ENCODE peak calls at places on chromosomes 3 and 15, in six cellular contexts. V is K562, T is upper lobe of left lung, D is GM12878, S is A549, X is HepG2. O is an unnamed sample.

GRCh38 chr3:138404121-138404520 is 30.3 kb upstream of the ESYT3 start:
- ATAC-seq in V (no peak), T (no peak), D (no peak), S (no peak), X (no peak), O (peak)

GRCh38 chr15:59262316-59262715 is 55.7 kb downstream of the LDHAL6B start:
- ATAC-seq in V (no peak), T (no peak), D (no peak), S (no peak), X (no peak), O (no peak)

GRCh38 chr3:149020196-149020838 is 29.0 kb downstream of the GYG1 start:
- ATAC-seq in V (no peak), T (no peak), D (no peak), S (no peak), X (no peak), O (no peak)

GRCh38 chr3:111227216-111227615 is 155.6 kb downstream of the NECTIN3 start:
- ATAC-seq in V (no peak), T (no peak), D (no peak), S (no peak), X (no peak), O (no peak)

GRCh38 chr15:57607570-57608000 is 15.9 kb downstream of the MYZAP start:
- ATAC-seq in V (no peak), T (peak), D (no peak), S (peak), X (peak), O (peak)

GRCh38 chr15:41048397-41048796 is 67.7 kb downstream of the INO80 start:
- ATAC-seq in V (no peak), T (no peak), D (peak), S (no peak), X (peak), O (no peak)

GRCh38 chr3:118304557-118304956 is 730.1 kb downstream of the IGSF11 start:
- ATAC-seq in V (no peak), T (no peak), D (no peak), S (no peak), X (no peak), O (no peak)

GRCh38 chr3:112647122-112647521 is 6.2 kb upstream of the CCDC80 start:
- ATAC-seq in V (no peak), T (peak), D (no peak), S (peak), X (peak), O (peak)

GRCh38 chr15:48559270-48559669 is 86.2 kb downstream of the FBN1 start:
- ATAC-seq in V (no peak), T (peak), D (no peak), S (no peak), X (no peak), O (peak)

GRCh38 chr3:172622916-172623700 is 87.8 kb downstream of the NCEH1 start:
- ATAC-seq in V (peak), T (peak), D (peak), S (peak), X (peak), O (no peak)

GRCh38 chr3:77256584-77257488 is 216.9 kb downstream of the ROBO2 start:
- ATAC-seq in V (no peak), T (no peak), D (no peak), S (no peak), X (no peak), O (no peak)

GRCh38 chr15:62503451-62503850 is 338.4 kb upstream of the C2CD4B start:
- ATAC-seq in V (no peak), T (no peak), D (no peak), S (no peak), X (no peak), O (no peak)

GRCh38 chr15:70545526-70545925 is 217.8 kb downstream of the UACA start:
- ATAC-seq in V (no peak), T (no peak), D (no peak), S (no peak), X (no peak), O (no peak)

GRCh38 chr3:61612211-61612995 is 51.0 kb downstream of the PTPRG start:
- ATAC-seq in V (no peak), T (no peak), D (no peak), S (no peak), X (no peak), O (no peak)

GRCh38 chr3:50347187-50347813 is 1.8 kb upstream of the ZMYND10 start:
- ATAC-seq in V (peak), T (peak), D (peak), S (peak), X (no peak), O (no peak)

GRCh38 chr3:45318712-45319111 is 69.7 kb upstream of the LARS2 start:
- ATAC-seq in V (no peak), T (no peak), D (no peak), S (no peak), X (no peak), O (no peak)

GRCh38 chr3:14524311-14524711 is 15.8 kb downstream of the GRIP2 start:
- ATAC-seq in V (peak), T (no peak), D (peak), S (no peak), X (no peak), O (no peak)

GRCh38 chr3:50122661-50123391 is 32.3 kb upstream of the SEMA3F start:
- ATAC-seq in V (no peak), T (no peak), D (no peak), S (peak), X (peak), O (no peak)

GRCh38 chr15:32682569-32682968 is 35.2 kb upstream of the GREM1 start:
- ATAC-seq in V (no peak), T (peak), D (no peak), S (peak), X (no peak), O (peak)

GRCh38 chr3:116285781-116286180 is 159.5 kb downstream of the LSAMP start:
- ATAC-seq in V (no peak), T (no peak), D (no peak), S (no peak), X (no peak), O (no peak)

GRCh38 chr3:142270407-142270806 is 45.0 kb upstream of the GK5 start:
- ATAC-seq in V (peak), T (peak), D (no peak), S (no peak), X (no peak), O (no peak)

GRCh38 chr3:42387802-42388651 is 22.4 kb downstream of the LYZL4 start:
- ATAC-seq in V (no peak), T (no peak), D (no peak), S (no peak), X (no peak), O (no peak)

GRCh38 chr3:146421814-146422748 is 47.3 kb downstream of the PLSCR2 start:
- ATAC-seq in V (no peak), T (peak), D (no peak), S (peak), X (no peak), O (no peak)

GRCh38 chr3:30156586-30157498 is 449.6 kb upstream of the TGFBR2 start:
- ATAC-seq in V (no peak), T (peak), D (no peak), S (no peak), X (no peak), O (no peak)

GRCh38 chr15:96728591-96728990 is 398.1 kb downstream of the NR2F2 start:
- ATAC-seq in V (no peak), T (no peak), D (no peak), S (no peak), X (no peak), O (no peak)

GRCh38 chr3:46912986-46913385 is 35.5 kb downstream of the PTH1R start:
- ATAC-seq in V (no peak), T (no peak), D (peak), S (no peak), X (no peak), O (no peak)

GRCh38 chr3:133283958-133284807 is 115.7 kb upstream of the BFSP2 start:
- ATAC-seq in V (no peak), T (no peak), D (no peak), S (no peak), X (no peak), O (no peak)

GRCh38 chr3:31840252-31840651 is 140.8 kb downstream of the OSBPL10 start:
- ATAC-seq in V (no peak), T (no peak), D (no peak), S (no peak), X (no peak), O (no peak)

GRCh38 chr3:101963902-101964362 is 114.6 kb downstream of the NFKBIZ start:
- ATAC-seq in V (no peak), T (peak), D (peak), S (no peak), X (no peak), O (peak)

GRCh38 chr3:57530071-57530608 is 14.0 kb downstream of the DNAH12 start:
- ATAC-seq in V (no peak), T (no peak), D (no peak), S (no peak), X (peak), O (no peak)

GRCh38 chr3:72951259-72951722 is 45.3 kb upstream of the PPP4R2 start:
- ATAC-seq in V (no peak), T (no peak), D (peak), S (no peak), X (no peak), O (no peak)

GRCh38 chr15:71761649-71762048 is 48.7 kb upstream of the NR2E3 start:
- ATAC-seq in V (no peak), T (peak), D (no peak), S (peak), X (peak), O (no peak)

GRCh38 chr3:69408989-69409388 is 23.1 kb upstream of the FRMD4B start:
- ATAC-seq in V (no peak), T (peak), D (no peak), S (no peak), X (no peak), O (peak)

DNA sequence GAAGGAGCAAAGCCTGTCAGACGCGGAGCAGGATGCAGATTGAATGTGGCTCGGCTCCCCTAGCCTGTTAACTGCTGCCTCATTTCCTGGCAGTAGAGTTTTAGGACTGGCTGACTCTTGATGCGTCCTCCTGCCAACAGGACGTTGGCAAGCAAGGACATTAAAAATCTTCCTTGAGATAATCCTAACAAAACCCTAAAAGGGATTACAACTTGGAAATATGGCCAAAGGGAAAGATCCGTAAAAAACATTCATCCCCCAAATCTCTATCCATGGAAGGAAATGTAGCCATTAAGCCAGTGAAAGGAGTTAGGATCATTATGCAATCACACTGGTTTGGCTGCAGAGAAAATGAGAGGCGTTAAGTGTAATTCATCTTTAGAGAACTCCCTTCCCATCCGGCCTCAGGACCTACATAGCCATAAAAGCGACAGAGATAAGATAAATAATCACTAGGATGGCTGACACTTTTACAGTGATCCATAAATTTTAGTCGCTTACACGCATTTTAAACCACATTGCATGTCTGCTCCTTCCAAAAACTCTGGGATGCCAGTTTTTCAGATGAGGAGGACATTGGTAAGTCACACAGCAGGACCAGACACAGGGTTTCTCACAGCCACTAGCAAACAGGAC is 44.5 kb upstream of the C3orf80 start:
- ATAC-seq in V (no peak), T (peak), D (no peak), S (no peak), X (no peak), O (no peak)
- TF ChIP-seq EP300 in V (no peak), T (no peak), D (no peak), S (no peak), X (no peak), O (no peak)

GRCh38 chr3:41198950-41199865 is at the start of gene CTNNB1:
- ATAC-seq in V (peak), T (peak), D (peak), S (peak), X (peak), O (peak)
- TF ChIP-seq EP300 in V (peak), T (peak), D (no peak), S (peak), X (peak), O (no peak)

GRCh38 chr3:170010498-170010897 is 27.3 kb upstream of the GPR160 start:
- ATAC-seq in V (no peak), T (no peak), D (peak), S (no peak), X (no peak), O (no peak)

GRCh38 chr3:170007031-170007663 is 30.6 kb upstream of the GPR160 start:
- ATAC-seq in V (peak), T (peak), D (peak), S (no peak), X (peak), O (no peak)

DNA sequence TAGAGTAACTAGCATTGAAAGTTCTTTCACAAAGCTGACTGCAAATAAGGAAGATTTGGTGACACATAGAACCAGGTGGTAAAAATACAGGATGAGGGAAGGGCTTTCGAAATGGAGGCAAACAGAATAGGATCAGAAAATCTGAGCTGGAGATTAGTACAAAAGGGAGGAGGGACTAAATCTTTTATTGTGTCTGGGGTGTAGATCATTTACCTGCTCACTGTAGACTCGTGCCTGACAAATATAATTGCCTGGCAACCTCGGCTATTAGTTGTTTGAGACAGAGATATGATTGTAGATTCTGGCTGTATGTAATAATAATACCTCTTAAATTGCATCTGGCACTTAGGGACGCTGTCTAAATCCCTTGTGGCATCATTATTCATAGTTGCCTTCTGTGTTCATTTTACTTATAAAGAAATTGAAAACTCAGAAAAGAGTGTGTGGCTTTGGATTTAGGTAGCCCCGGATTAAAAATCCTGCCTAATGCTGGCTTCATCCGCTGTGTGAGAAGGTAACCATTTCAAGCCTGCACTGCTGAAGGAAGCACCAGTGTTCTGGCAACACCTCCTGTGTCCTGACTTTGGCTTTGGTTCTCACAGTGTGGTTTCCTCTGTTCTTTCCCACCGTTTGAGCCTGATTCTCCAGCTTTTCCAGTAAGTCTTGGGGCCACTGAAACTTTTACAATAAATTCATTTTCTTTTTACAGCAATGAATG is 25.0 kb upstream of the GPR160 start:
- ATAC-seq in V (no peak), T (no peak), D (no peak), S (no peak), X (peak), O (no peak)
- TF ChIP-seq EP300 in V (no peak), T (no peak), D (no peak), S (no peak), X (no peak), O (no peak)

GRCh38 chr3:22372292-22372949 is 621.4 kb upstream of the ZNF385D start:
- ATAC-seq in V (no peak), T (peak), D (no peak), S (no peak), X (no peak), O (peak)
- TF ChIP-seq EP300 in V (no peak), T (no peak), D (no peak), S (no peak), X (no peak), O (no peak)

GRCh38 chr3:105355355-105356063 is 11.2 kb upstream of the ALCAM start:
- ATAC-seq in V (no peak), T (no peak), D (peak), S (no peak), X (no peak), O (no peak)
- TF ChIP-seq EP300 in V (no peak), T (no peak), D (no peak), S (no peak), X (no peak), O (no peak)

DNA sequence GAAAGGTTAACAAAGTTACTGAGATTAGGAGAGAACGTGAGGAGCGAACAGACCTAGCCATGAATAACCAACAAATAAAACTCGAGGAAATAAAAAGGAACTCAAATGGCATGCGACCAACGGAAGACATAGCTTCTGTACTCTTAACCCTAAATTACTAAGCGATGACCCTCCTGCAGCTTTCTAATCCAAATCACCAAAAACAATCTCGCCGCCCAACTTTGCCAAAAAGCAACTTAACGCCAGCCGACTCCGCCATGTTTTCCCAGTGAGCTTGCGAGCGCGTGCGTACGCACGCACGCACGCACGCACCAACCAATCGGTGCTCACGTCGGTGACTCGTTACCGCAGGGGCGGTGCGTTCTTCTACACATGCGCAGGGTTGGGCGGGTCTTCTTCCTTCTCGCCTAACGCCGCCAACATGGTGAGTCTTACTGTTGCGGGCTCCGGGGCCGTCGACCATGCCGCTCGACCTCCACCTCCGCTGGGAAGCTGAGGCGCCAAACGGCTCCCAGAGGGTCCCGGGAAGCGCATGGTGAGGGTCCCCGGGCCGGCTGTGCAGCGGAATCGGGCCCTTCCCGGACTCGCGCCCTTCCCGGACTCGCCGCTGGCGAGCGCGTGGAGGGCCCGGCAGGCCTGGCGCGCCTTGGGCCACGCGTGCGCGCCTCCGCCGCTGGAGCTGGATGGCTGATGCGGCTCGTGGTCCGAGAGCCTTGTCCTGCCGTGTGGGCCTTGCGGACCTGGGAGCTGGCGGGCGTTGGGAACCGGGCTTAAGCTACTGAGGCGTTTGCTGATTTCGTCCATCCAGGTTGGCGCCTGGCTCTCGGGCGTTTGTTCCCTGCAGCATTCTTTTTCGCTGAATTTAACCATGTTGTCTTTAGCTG is at the start of gene RPL14:
- ATAC-seq in V (peak), T (peak), D (peak), S (peak), X (peak), O (peak)
- TF ChIP-seq EP300 in V (no peak), T (no peak), D (no peak), S (no peak), X (no peak), O (no peak)

GRCh38 chr3:94305835-94306685 is 243.2 kb downstream of the NSUN3 start:
- ATAC-seq in V (no peak), T (no peak), D (no peak), S (no peak), X (peak), O (no peak)
- TF ChIP-seq EP300 in V (no peak), T (no peak), D (no peak), S (no peak), X (no peak), O (no peak)